ENCODE peak calls at places on chromosomes 6 and 20, in nine cellular contexts. D, U, K, J, N, R, Y, P and O are unnamed samples.

GRCh38 chr6:94278146-94278545 is 858.8 kb upstream of the EPHA7 start:
- DNase-seq in D (no peak), U (no peak), K (no peak), J (peak; percentile 31), N (no peak), R (no peak), Y (no peak), P (no peak), O (no peak)

GRCh38 chr20:8633366-8633765 is 435.5 kb upstream of the PLCB4 start:
- DNase-seq in D (no peak), U (no peak), K (no peak), J (no peak), N (no peak), R (no peak), Y (no peak), P (no peak), O (no peak)

GRCh38 chr6:151154418-151154817 is 85.3 kb upstream of the AKAP12 start:
- DNase-seq in D (no peak), U (no peak), K (peak; percentile 11), J (no peak), N (peak; percentile 51), R (no peak), Y (no peak), P (peak; percentile 34), O (no peak)

GRCh38 chr6:24755284-24755683 is 19.5 kb upstream of the GMNN start:
- DNase-seq in D (no peak), U (no peak), K (peak; percentile 29), J (no peak), N (no peak), R (no peak), Y (no peak), P (no peak), O (no peak)

GRCh38 chr20:23970049-23970448 is 18.5 kb downstream of the GGTLC1 start:
- DNase-seq in D (no peak), U (no peak), K (no peak), J (no peak), N (no peak), R (no peak), Y (no peak), P (no peak), O (no peak)

GRCh38 chr6:153090241-153090930 is 40.7 kb downstream of the RGS17 start:
- DNase-seq in D (no peak), U (no peak), K (peak; percentile 51), J (no peak), N (no peak), R (no peak), Y (no peak), P (peak; percentile 23), O (peak; percentile 70)

GRCh38 chr6:93894521-93894920 is 475.2 kb upstream of the EPHA7 start:
- DNase-seq in D (no peak), U (no peak), K (no peak), J (no peak), N (no peak), R (no peak), Y (no peak), P (no peak), O (no peak)

GRCh38 chr6:97077380-97077779 is 152.9 kb downstream of the KLHL32 start:
- DNase-seq in D (no peak), U (no peak), K (no peak), J (peak; percentile 56), N (no peak), R (no peak), Y (no peak), P (peak; percentile 24), O (no peak)

GRCh38 chr6:162846723-162847122 is 118.9 kb downstream of the PACRG start:
- DNase-seq in D (no peak), U (no peak), K (no peak), J (no peak), N (no peak), R (no peak), Y (no peak), P (no peak), O (no peak)

GRCh38 chr20:11255455-11255854 is 581.7 kb upstream of the JAG1 start:
- DNase-seq in D (no peak), U (no peak), K (no peak), J (no peak), N (no peak), R (no peak), Y (no peak), P (no peak), O (no peak)

GRCh38 chr20:11252447-11252846 is 578.6 kb upstream of the JAG1 start:
- DNase-seq in D (no peak), U (no peak), K (no peak), J (no peak), N (no peak), R (no peak), Y (no peak), P (no peak), O (no peak)

GRCh38 chr20:11261533-11262000 is 587.8 kb upstream of the JAG1 start:
- DNase-seq in D (no peak), U (no peak), K (peak; percentile 35), J (peak; percentile 14), N (no peak), R (no peak), Y (no peak), P (peak; percentile 24), O (peak; percentile 76)

GRCh38 chr20:11260611-11261010 is 586.8 kb upstream of the JAG1 start:
- DNase-seq in D (no peak), U (no peak), K (no peak), J (no peak), N (no peak), R (no peak), Y (no peak), P (no peak), O (no peak)

GRCh38 chr20:11255860-11256259 is 582.1 kb upstream of the JAG1 start:
- DNase-seq in D (no peak), U (no peak), K (no peak), J (no peak), N (no peak), R (no peak), Y (no peak), P (no peak), O (no peak)
- H3K4me1 ChIP-seq in D (no peaks in the 10 kb centered on the region), U (no peaks in the 10 kb centered on the region), K (no peaks in the 10 kb centered on the region), J (no peaks in the 10 kb centered on the region), N (no peaks in the 10 kb centered on the region), R (no peaks in the 10 kb centered on the region), Y (no peaks in the 10 kb centered on the region), P (no peaks in the 10 kb centered on the region), O (peaks cover 3% of the 10 kb centered on the region)

DNA sequence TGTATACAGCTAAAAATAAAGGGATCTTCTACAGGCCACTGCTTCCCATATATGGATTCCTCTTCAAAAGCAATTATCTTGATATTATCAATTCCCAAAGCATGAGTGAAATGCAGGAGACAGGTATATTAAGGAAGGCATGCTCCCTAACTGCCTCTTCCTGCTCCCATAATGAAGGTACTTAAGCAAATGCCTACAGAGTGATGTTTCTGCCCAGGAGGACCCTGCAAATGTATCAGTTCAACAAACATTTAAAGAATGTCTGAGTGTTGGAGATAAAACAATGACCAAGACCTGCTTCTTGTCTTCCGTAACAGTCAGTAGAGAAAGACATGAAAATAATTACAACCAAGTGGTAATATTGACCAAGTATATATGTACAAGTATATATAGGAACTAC is 4.2 kb downstream of the UBE2J1 start:
- DNase-seq in D (no peak), U (no peak), K (no peak), J (peak; percentile 95), N (no peak), R (no peak), Y (no peak), P (no peak), O (no peak)
- H3K27ac ChIP-seq in D (no peak overlapping the region), U (no peak overlapping the region), K (no peak overlapping the region), J (peak overlapping the region; percentile 59), N (no peak overlapping the region), R (no peak overlapping the region), Y (no peak overlapping the region), P (no peak overlapping the region), O (no peak overlapping the region)

GRCh38 chr6:73079978-73080377 is 145.3 kb downstream of the KHDC1L start:
- DNase-seq in D (no peak), U (no peak), K (peak; percentile 9), J (no peak), N (no peak), R (no peak), Y (no peak), P (no peak), O (no peak)
- H3K4me3 ChIP-seq in D (no peak overlapping the region), U (no peak overlapping the region), K (no peak overlapping the region), J (no peak overlapping the region), N (no peak overlapping the region), R (no peak overlapping the region), Y (no peak overlapping the region), P (no peak overlapping the region), O (peak overlapping the region; percentile 5)

DNA sequence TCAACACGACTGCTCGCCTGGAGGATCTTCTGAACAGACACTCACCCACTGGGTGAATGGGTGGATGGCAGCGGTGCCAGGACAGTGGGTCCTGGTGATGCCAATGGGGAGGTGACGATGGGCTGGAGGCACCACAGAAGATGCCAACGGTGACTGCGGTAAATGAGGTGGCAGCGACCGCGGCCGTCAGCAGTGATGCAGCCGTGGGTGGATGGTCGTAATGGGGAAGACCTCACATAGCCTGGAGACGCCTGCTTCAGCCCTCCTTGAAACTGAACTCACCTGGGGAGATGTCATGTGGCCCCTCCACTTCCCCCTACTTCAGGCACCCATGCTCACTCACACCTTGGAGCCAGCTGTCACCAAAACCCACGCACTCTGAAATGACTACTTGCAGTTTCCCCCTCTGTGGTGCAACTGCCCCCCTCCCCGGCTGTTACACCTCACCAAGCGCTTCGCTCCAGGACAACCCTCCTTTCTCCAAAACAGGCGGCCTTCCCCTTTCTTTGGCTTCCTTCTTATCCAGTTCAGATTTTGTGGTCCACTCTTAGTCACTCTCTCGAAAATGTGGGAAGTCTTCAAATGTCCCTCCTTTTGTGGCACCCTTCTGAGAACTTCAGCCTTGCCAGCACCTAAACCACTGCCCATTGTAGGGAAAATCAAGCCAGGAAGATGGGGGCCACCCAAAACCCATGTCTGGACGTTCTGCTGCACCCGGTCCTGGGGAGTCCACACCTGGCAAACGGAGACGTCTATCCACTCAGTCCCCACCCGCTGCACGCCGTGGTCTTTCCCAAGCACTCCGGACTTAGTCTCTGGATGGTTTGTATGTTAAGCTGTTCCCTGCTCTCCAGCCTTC is 10.4 kb upstream of the ABHD16B start:
- DNase-seq in D (no peak), U (no peak), K (no peak), J (no peak), N (no peak), R (no peak), Y (no peak), P (no peak), O (no peak)
- H3K4me1 ChIP-seq in D (no peaks in the 10 kb centered on the region), U (no peaks in the 10 kb centered on the region), K (peaks cover 29% of the 10 kb centered on the region), J (peaks cover 13% of the 10 kb centered on the region), N (peaks cover 45% of the 10 kb centered on the region), R (peaks cover 21% of the 10 kb centered on the region), Y (peaks cover 22% of the 10 kb centered on the region), P (no peaks in the 10 kb centered on the region), O (peaks cover 30% of the 10 kb centered on the region)

GRCh38 chr20:58405504-58406291 is 16.7 kb downstream of the VAPB start:
- DNase-seq in D (no peak), U (no peak), K (no peak), J (no peak), N (no peak), R (no peak), Y (no peak), P (no peak), O (no peak)
- H3K27ac ChIP-seq in D (no peak overlapping the region), U (peak overlapping the region; percentile 33), K (peak overlapping the region; percentile 38), J (no peak overlapping the region), N (no peak overlapping the region), R (no peak overlapping the region), Y (no peak overlapping the region), P (peak overlapping the region; percentile 73), O (no peak overlapping the region)